ENCODE peak calls at places on chromosomes 3 and 15, in six cellular contexts. N is coronary artery, V is cardiac muscle cell, J is astrocyte, F is heart left ventricle, D is colonic mucosa. O is an unnamed sample.

GRCh38 chr15:51775967-51776816 is 24.8 kb downstream of the TMOD2 start:
- DNase-seq in N (no peak), V (peak; percentile 60), J (no peak), F (no peak), D (peak; percentile 65), O (peak; percentile 38)

GRCh38 chr15:63261311-63261710 is 16.1 kb upstream of the APH1B start:
- DNase-seq in N (no peak), V (no peak), J (no peak), F (no peak), D (no peak), O (no peak)

GRCh38 chr15:29740692-29741311 is 81.5 kb downstream of the TJP1 start:
- DNase-seq in N (no peak), V (no peak), J (no peak), F (no peak), D (no peak), O (no peak)

GRCh38 chr3:153001428-153001827 is 160.6 kb upstream of the RAP2B start:
- DNase-seq in N (no peak), V (no peak), J (no peak), F (no peak), D (no peak), O (no peak)

GRCh38 chr3:54853573-54854404 is 74.1 kb downstream of the LRTM1 start:
- DNase-seq in N (no peak), V (peak; percentile 88), J (peak; percentile 34), F (peak; percentile 84), D (peak; percentile 70), O (peak; percentile 80)

GRCh38 chr15:52011711-52012144 is 7.3 kb upstream of the MAPK6 start:
- DNase-seq in N (no peak), V (peak; percentile 6), J (peak; percentile 33), F (no peak), D (no peak), O (no peak)

GRCh38 chr3:108180214-108180613 is 42.0 kb downstream of the IFT57 start:
- DNase-seq in N (no peak), V (no peak), J (peak; percentile 89), F (no peak), D (no peak), O (no peak)

GRCh38 chr3:108018552-108018951 is 72.3 kb downstream of the CD47 start:
- DNase-seq in N (no peak), V (no peak), J (no peak), F (no peak), D (no peak), O (no peak)

GRCh38 chr3:125310623-125311076 is 64.5 kb downstream of the ZNF148 start:
- DNase-seq in N (no peak), V (no peak), J (no peak), F (no peak), D (peak; percentile 35), O (no peak)
- H3K27ac ChIP-seq in N (no peak overlapping the region), V (no peak overlapping the region), J (no peak overlapping the region), F (no peak overlapping the region), D (peak overlapping the region; percentile 36), O (no peak overlapping the region)

GRCh38 chr15:83873966-83874365 is 220.0 kb downstream of the ADAMTSL3 start:
- DNase-seq in N (no peak), V (no peak), J (peak; percentile 20), F (no peak), D (no peak), O (no peak)

GRCh38 chr15:83871808-83872559 is 218.1 kb downstream of the ADAMTSL3 start:
- DNase-seq in N (no peak), V (no peak), J (peak; percentile 81), F (no peak), D (no peak), O (no peak)

GRCh38 chr15:83869329-83869728 is 215.4 kb downstream of the ADAMTSL3 start:
- DNase-seq in N (no peak), V (peak; percentile 47), J (no peak), F (no peak), D (no peak), O (no peak)
- H3K27ac ChIP-seq in N (no peak overlapping the region), V (peak overlapping the region; percentile 19), J (no peak overlapping the region), F (no peak overlapping the region), D (no peak overlapping the region), O (no peak overlapping the region)

GRCh38 chr15:41876689-41877088 is 17.2 kb downstream of the SPTBN5 start:
- DNase-seq in N (no peak), V (no peak), J (no peak), F (no peak), D (no peak), O (no peak)

GRCh38 chr15:41877631-41878354 is 16.1 kb downstream of the SPTBN5 start:
- DNase-seq in N (no peak), V (no peak), J (no peak), F (no peak), D (no peak), O (no peak)

GRCh38 chr15:41879321-41879845 is 14.5 kb downstream of the SPTBN5 start:
- DNase-seq in N (no peak), V (no peak), J (no peak), F (no peak), D (no peak), O (no peak)

GRCh38 chr15:41880156-41880877 is 13.5 kb downstream of the SPTBN5 start:
- DNase-seq in N (no peak), V (no peak), J (no peak), F (no peak), D (no peak), O (no peak)

GRCh38 chr15:41878355-41878699 is 15.5 kb downstream of the SPTBN5 start:
- DNase-seq in N (no peak), V (no peak), J (no peak), F (peak; percentile 79), D (no peak), O (no peak)
- H3K27ac ChIP-seq in N (no peak overlapping the region), V (no peak overlapping the region), J (no peak overlapping the region), F (no peak overlapping the region), D (no peak overlapping the region), O (no peak overlapping the region)

GRCh38 chr3:45199837-45200648 is 26.0 kb downstream of the TMEM158 start:
- DNase-seq in N (no peak), V (no peak), J (peak; percentile 100), F (no peak), D (peak; percentile 56), O (no peak)
- H3K27ac ChIP-seq in N (no peak overlapping the region), V (no peak overlapping the region), J (peak overlapping the region; percentile 57), F (no peak overlapping the region), D (no peak overlapping the region), O (no peak overlapping the region)

GRCh38 chr15:99129644-99130043 is 24.8 kb downstream of the SYNM start:
- DNase-seq in N (no peak), V (no peak), J (no peak), F (no peak), D (no peak), O (no peak)
- H3K27ac ChIP-seq in N (no peak overlapping the region), V (no peak overlapping the region), J (no peak overlapping the region), F (no peak overlapping the region), D (no peak overlapping the region), O (no peak overlapping the region)

GRCh38 chr3:4060608-4061007 is 242.6 kb upstream of the SETMAR start:
- DNase-seq in N (no peak), V (no peak), J (no peak), F (no peak), D (no peak), O (no peak)
- H3K27ac ChIP-seq in N (no peak overlapping the region), V (no peak overlapping the region), J (no peak overlapping the region), F (no peak overlapping the region), D (no peak overlapping the region), O (no peak overlapping the region)

DNA sequence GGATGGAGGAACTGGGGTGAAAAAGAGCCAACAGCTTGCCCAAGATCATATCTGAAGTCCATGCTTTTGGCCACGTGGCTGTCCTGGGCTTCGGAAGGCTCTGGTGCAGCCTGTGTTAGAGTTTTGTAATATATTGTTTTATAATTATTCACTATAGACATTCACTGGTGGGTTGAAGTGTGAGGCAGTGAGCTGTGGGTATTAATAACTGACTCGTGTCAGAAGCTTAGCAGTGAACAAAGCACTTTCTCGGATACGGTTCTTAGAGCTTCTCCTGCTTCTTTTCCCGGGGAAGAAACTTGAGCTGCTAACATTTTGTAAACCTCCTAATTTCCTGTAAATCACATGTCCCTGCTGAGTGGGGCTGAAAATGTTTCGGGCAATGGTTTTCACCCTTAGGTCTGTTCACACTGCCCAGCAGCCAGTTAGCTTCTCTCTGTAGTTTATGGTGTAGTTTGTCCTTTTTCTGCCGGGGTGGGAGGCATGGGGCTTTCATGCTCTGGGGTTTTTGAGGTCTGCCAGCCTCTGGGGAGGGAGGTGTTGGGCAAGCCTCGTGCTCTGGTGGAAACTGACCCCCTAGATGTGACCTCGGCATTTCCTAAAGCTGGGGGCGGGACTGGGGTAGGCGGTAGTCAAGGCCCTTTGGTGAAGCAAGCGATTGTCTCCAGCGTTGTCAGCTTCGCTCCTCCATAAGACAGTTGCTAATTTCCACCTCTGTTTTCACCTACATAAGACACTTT is 1.7 kb downstream of the MRAS start:
- DNase-seq in N (no peak), V (no peak), J (no peak), F (no peak), D (no peak), O (peak; percentile 65)
- H3K27ac ChIP-seq in N (peak overlapping the region; percentile 95), V (peak overlapping the region; percentile 98), J (no peak overlapping the region), F (peak overlapping the region; percentile 96), D (peak overlapping the region; percentile 80), O (peak overlapping the region; percentile 98)

GRCh38 chr15:68512578-68512977 is 66.2 kb upstream of the CORO2B start:
- DNase-seq in N (no peak), V (no peak), J (no peak), F (no peak), D (no peak), O (no peak)

GRCh38 chr15:68512052-68512451 is 66.7 kb upstream of the CORO2B start:
- DNase-seq in N (no peak), V (no peak), J (no peak), F (no peak), D (no peak), O (no peak)

GRCh38 chr15:68510558-68510957 is 68.2 kb upstream of the CORO2B start:
- DNase-seq in N (no peak), V (no peak), J (no peak), F (no peak), D (no peak), O (no peak)

GRCh38 chr15:68508485-68509189 is 70.2 kb upstream of the CORO2B start:
- DNase-seq in N (no peak), V (no peak), J (no peak), F (no peak), D (no peak), O (no peak)

GRCh38 chr15:68511073-68511991 is 67.5 kb upstream of the CORO2B start:
- DNase-seq in N (no peak), V (no peak), J (peak; percentile 93), F (no peak), D (no peak), O (peak; percentile 50)
- H3K27ac ChIP-seq in N (peak overlapping the region; percentile 31), V (no peak overlapping the region), J (peak overlapping the region; percentile 16), F (no peak overlapping the region), D (no peak overlapping the region), O (peak overlapping the region; percentile 41)

DNA sequence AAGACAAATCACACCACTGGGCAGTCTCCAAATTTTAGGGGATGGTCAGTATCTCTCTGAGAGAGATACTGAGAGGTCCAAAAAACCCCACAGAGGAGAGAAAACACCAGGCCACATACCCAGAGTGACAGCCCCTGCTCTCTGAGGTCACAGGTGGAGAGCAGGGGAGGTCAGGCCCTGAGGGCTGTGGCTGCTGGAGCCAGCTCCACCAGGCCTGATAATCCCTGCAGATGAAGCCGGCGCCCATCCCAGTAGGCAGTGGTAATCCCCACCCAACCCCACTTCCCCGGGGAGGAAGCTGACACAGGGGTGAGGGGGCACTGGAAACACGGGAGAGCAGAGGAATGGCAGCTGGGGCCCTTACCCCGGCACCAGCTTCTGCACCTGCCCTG is 31.2 kb upstream of the SRP14 start:
- DNase-seq in N (no peak), V (no peak), J (no peak), F (no peak), D (no peak), O (no peak)
- H3K27ac ChIP-seq in N (no peak overlapping the region), V (peak overlapping the region; percentile 79), J (no peak overlapping the region), F (no peak overlapping the region), D (no peak overlapping the region), O (peak overlapping the region; percentile 74)

O was measured in ovary.